ENCODE peak calls at places on chromosomes 2 and 18, in five cellular contexts. U, D, G, O and W are unnamed samples.

GRCh38 chr2:144938308-144938709 is 418.4 kb upstream of the ZEB2 start:
- DNase-seq in U (peak; percentile 93), D (no peak), G (no peak), O (no peak), W (no peak)

GRCh38 chr2:49770919-49771318 is 616.6 kb upstream of the FSHR start:
- DNase-seq in U (peak; percentile 43), D (peak; percentile 75), G (no peak), O (no peak), W (peak; percentile 85)

GRCh38 chr2:179422037-179422643 is 157.5 kb upstream of the SESTD1 start:
- DNase-seq in U (peak; percentile 58), D (peak; percentile 69), G (peak; percentile 58), O (peak; percentile 75), W (peak; percentile 90)

GRCh38 chr2:231764124-231764523 is 17.0 kb downstream of the PDE6D start:
- DNase-seq in U (no peak), D (no peak), G (no peak), O (no peak), W (no peak)

GRCh38 chr2:70852824-70853223 is 17.2 kb upstream of the CD207 start:
- DNase-seq in U (no peak), D (no peak), G (no peak), O (no peak), W (no peak)

GRCh38 chr2:222423632-222424280 is 587 bp upstream of the SGPP2 start:
- DNase-seq in U (no peak), D (no peak), G (no peak), O (no peak), W (peak; percentile 41)

GRCh38 chr2:18831916-18832510 is 242.6 kb upstream of the NT5C1B start:
- DNase-seq in U (no peak), D (no peak), G (no peak), O (no peak), W (no peak)

GRCh38 chr2:63424329-63425078 is 163.8 kb downstream of the WDPCP start:
- DNase-seq in U (peak; percentile 78), D (peak; percentile 43), G (peak; percentile 56), O (no peak), W (peak; percentile 91)

GRCh38 chr2:39479696-39480095 is 42.6 kb upstream of the MAP4K3 start:
- DNase-seq in U (no peak), D (no peak), G (no peak), O (no peak), W (no peak)

GRCh38 chr18:33755918-33756590 is 178.0 kb downstream of the ASXL3 start:
- DNase-seq in U (peak; percentile 54), D (no peak), G (no peak), O (no peak), W (no peak)

GRCh38 chr2:70717431-70718038 is 50.5 kb downstream of the ADD2 start:
- DNase-seq in U (no peak), D (no peak), G (no peak), O (no peak), W (no peak)

GRCh38 chr2:16861154-16861929 is 195.7 kb upstream of the CYRIA start:
- DNase-seq in U (peak; percentile 52), D (no peak), G (no peak), O (no peak), W (no peak)

GRCh38 chr2:161625314-161625919 is 1.2 kb downstream of the SLC4A10 start:
- DNase-seq in U (no peak), D (peak; percentile 12), G (no peak), O (no peak), W (peak; percentile 89)

GRCh38 chr2:218091743-218092142 is 22.7 kb downstream of the RUFY4 start:
- DNase-seq in U (no peak), D (no peak), G (no peak), O (no peak), W (no peak)

GRCh38 chr2:68009526-68009925 is 53.3 kb downstream of the C1D start:
- DNase-seq in U (no peak), D (no peak), G (no peak), O (no peak), W (no peak)

GRCh38 chr18:23442958-23443357 is 10.1 kb upstream of the RIOK3 start:
- DNase-seq in U (no peak), D (no peak), G (no peak), O (no peak), W (no peak)

GRCh38 chr2:174561283-174562275 is 36.0 kb downstream of the WIPF1 start:
- DNase-seq in U (no peak), D (peak; percentile 82), G (no peak), O (peak; percentile 78), W (no peak)

GRCh38 chr2:69744456-69744855 is 2.5 kb downstream of the ANXA4 start:
- DNase-seq in U (no peak), D (no peak), G (no peak), O (no peak), W (no peak)

GRCh38 chr2:234211797-234212196 is 161.3 kb downstream of the SPP2 start:
- DNase-seq in U (no peak), D (no peak), G (no peak), O (no peak), W (no peak)

GRCh38 chr2:146986161-146986560 is 858.7 kb upstream of the ACVR2A start:
- DNase-seq in U (peak; percentile 88), D (no peak), G (no peak), O (no peak), W (no peak)

GRCh38 chr2:221156335-221156734 is 415.8 kb downstream of the EPHA4 start:
- DNase-seq in U (peak; percentile 47), D (no peak), G (peak; percentile 16), O (no peak), W (peak; percentile 55)

GRCh38 chr2:28665041-28665704 is 86.5 kb upstream of the PPP1CB start:
- DNase-seq in U (peak; percentile 83), D (peak; percentile 86), G (no peak), O (no peak), W (no peak)

GRCh38 chr2:216936954-216937357 is 77.1 kb upstream of the TNP1 start:
- DNase-seq in U (no peak), D (no peak), G (no peak), O (no peak), W (no peak)

GRCh38 chr2:47558116-47559078 is 155.4 kb downstream of the MSH2 start:
- DNase-seq in U (no peak), D (no peak), G (no peak), O (no peak), W (peak; percentile 49)

GRCh38 chr2:187150667-187151066 is 297.4 kb downstream of the CALCRL start:
- DNase-seq in U (no peak), D (no peak), G (no peak), O (no peak), W (no peak)

GRCh38 chr2:8457620-8458255 is 224.1 kb upstream of the ID2 start:
- DNase-seq in U (no peak), D (no peak), G (no peak), O (no peak), W (peak; percentile 14)

GRCh38 chr2:216678098-216678465 is 17.3 kb downstream of the IGFBP5 start:
- DNase-seq in U (no peak), D (no peak), G (no peak), O (no peak), W (no peak)

GRCh38 chr18:58361212-58361611 is 267.7 kb downstream of the ALPK2 start:
- DNase-seq in U (no peak), D (no peak), G (no peak), O (no peak), W (no peak)
- H3K27ac ChIP-seq in U (peak overlapping the region; percentile 62), D (no peak overlapping the region), G (no peak overlapping the region), O (no peak overlapping the region), W (peak overlapping the region; percentile 41)

DNA sequence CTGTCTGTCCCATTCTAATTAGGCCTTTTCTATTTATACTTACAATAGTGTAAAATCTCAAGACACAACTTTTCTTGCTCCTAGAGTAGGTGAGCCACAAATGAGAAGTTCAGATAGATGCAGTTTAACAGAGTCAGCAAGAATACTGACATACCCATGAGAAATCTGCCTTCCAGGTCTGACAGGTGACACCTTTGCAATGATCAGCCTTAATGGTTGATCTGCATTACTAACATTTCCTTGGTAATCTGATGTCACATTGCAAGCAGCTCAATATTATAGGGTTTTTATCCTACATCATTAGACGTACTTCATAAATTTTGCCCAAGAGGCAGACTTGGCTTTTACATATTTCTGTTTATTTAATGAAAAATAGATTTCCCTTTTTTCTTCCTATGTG is 359.3 kb upstream of the VWC2L start:
- DNase-seq in U (no peak), D (no peak), G (no peak), O (no peak), W (no peak)
- H3K27ac ChIP-seq in U (no peak overlapping the region), D (no peak overlapping the region), G (no peak overlapping the region), O (no peak overlapping the region), W (no peak overlapping the region)

GRCh38 chr18:78127041-78127440 is 852.6 kb upstream of the SALL3 start:
- DNase-seq in U (no peak), D (no peak), G (no peak), O (no peak), W (no peak)

GRCh38 chr18:78126106-78126505 is 853.5 kb upstream of the SALL3 start:
- DNase-seq in U (no peak), D (no peak), G (no peak), O (no peak), W (no peak)

GRCh38 chr18:78128004-78128403 is 851.6 kb upstream of the SALL3 start:
- DNase-seq in U (no peak), D (no peak), G (no peak), O (no peak), W (no peak)

GRCh38 chr18:78130232-78131195 is 849.1 kb upstream of the SALL3 start:
- DNase-seq in U (no peak), D (no peak), G (no peak), O (no peak), W (no peak)

DNA sequence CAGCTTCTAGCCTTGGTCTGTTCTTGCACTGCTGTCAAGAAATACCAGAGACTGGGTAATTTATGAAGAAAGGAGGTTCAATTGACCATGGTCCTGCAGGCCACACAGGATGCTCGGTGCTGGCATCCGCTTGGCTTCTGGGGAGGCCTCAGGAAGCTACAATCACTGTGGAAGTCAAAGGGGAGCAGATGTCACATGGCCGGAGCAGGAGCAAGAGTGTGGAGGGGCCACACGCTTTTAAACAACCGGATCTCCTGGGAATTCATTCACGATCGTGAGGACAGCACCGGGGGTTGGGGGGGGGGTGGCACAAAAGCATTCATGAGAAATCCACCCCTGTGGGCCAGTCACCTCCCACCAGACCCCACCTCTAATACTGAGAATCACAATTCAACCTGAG is 850.4 kb upstream of the SALL3 start:
- DNase-seq in U (no peak), D (no peak), G (no peak), O (no peak), W (no peak)
- H3K27ac ChIP-seq in U (no peak overlapping the region), D (no peak overlapping the region), G (no peak overlapping the region), O (no peak overlapping the region), W (no peak overlapping the region)

GRCh38 chr2:54570321-54570881 is 114.3 kb downstream of the SPTBN1 start:
- DNase-seq in U (no peak), D (no peak), G (no peak), O (no peak), W (no peak)
- H3K27ac ChIP-seq in U (peak overlapping the region; percentile 3), D (peak overlapping the region; percentile 68), G (no peak overlapping the region), O (peak overlapping the region; percentile 92), W (peak overlapping the region; percentile 80)

GRCh38 chr2:189658281-189658680 is 3.0 kb upstream of the ASNSD1 start:
- DNase-seq in U (no peak), D (no peak), G (no peak), O (no peak), W (no peak)

GRCh38 chr2:189658808-189659207 is 2.5 kb upstream of the ASNSD1 start:
- DNase-seq in U (no peak), D (no peak), G (no peak), O (no peak), W (no peak)

GRCh38 chr2:189659734-189660133 is 1.5 kb upstream of the ASNSD1 start:
- DNase-seq in U (no peak), D (no peak), G (no peak), O (no peak), W (no peak)

GRCh38 chr2:189660803-189661147 is 484 bp upstream of the ASNSD1 start:
- DNase-seq in U (no peak), D (no peak), G (no peak), O (no peak), W (no peak)

GRCh38 chr2:189657867-189658266 is 3.4 kb upstream of the ASNSD1 start:
- DNase-seq in U (no peak), D (no peak), G (no peak), O (no peak), W (no peak)
- H3K27ac ChIP-seq in U (no peak overlapping the region), D (no peak overlapping the region), G (no peak overlapping the region), O (no peak overlapping the region), W (no peak overlapping the region)